ENCODE peak calls at places on chromosomes 5 and 9, in six cellular contexts. J is osteoblast, Z is AG09309, U is lung, W is HL-60, D is cardiac muscle cell. O is an unnamed sample.

GRCh38 chr5:80654054-80654390 is 430 bp upstream of the MSH3 start:
- DNase-seq in J (peak; percentile 50), Z (no peak), U (no peak), W (peak; percentile 27), D (no peak), O (no peak)

GRCh38 chr9:87336407-87336806 is 161.3 kb upstream of the DAPK1 start:
- DNase-seq in J (peak; percentile 62), Z (no peak), U (no peak), W (no peak), D (no peak), O (no peak)

GRCh38 chr9:133371261-133371711 is 4.6 kb downstream of the SURF4 start:
- DNase-seq in J (peak; percentile 95), Z (no peak), U (no peak), W (peak; percentile 46), D (no peak), O (no peak)

GRCh38 chr5:114148253-114148652 is 213.6 kb upstream of the KCNN2 start:
- DNase-seq in J (no peak), Z (no peak), U (no peak), W (no peak), D (no peak), O (no peak)

GRCh38 chr9:131324736-131325679 is 35.5 kb downstream of the PLPP7 start:
- DNase-seq in J (peak; percentile 87), Z (no peak), U (no peak), W (no peak), D (no peak), O (no peak)

GRCh38 chr5:111774525-111774924 is 17.5 kb upstream of the NREP start:
- DNase-seq in J (no peak), Z (no peak), U (peak; percentile 76), W (peak; percentile 82), D (peak; percentile 67), O (no peak)

GRCh38 chr9:2676466-2676865 is 40.8 kb upstream of the KCNV2 start:
- DNase-seq in J (no peak), Z (no peak), U (no peak), W (no peak), D (no peak), O (no peak)

GRCh38 chr5:66324357-66324756 is 180.3 kb downstream of the SREK1 start:
- DNase-seq in J (peak; percentile 45), Z (no peak), U (no peak), W (no peak), D (no peak), O (no peak)

GRCh38 chr5:174825587-174825986 is 101.2 kb downstream of the MSX2 start:
- DNase-seq in J (no peak), Z (peak; percentile 40), U (no peak), W (no peak), D (no peak), O (no peak)

GRCh38 chr9:81318571-81318970 is 370.8 kb downstream of the TLE1 start:
- DNase-seq in J (peak; percentile 69), Z (peak; percentile 18), U (no peak), W (no peak), D (no peak), O (no peak)

GRCh38 chr9:122179690-122180074 is 20.0 kb downstream of the MORN5 start:
- DNase-seq in J (peak; percentile 23), Z (no peak), U (no peak), W (no peak), D (no peak), O (no peak)

GRCh38 chr5:37869221-37869620 is 29.4 kb upstream of the GDNF start:
- DNase-seq in J (peak; percentile 4), Z (no peak), U (no peak), W (no peak), D (no peak), O (no peak)

GRCh38 chr5:37871023-37871815 is 31.4 kb upstream of the GDNF start:
- DNase-seq in J (no peak), Z (peak; percentile 79), U (no peak), W (no peak), D (no peak), O (no peak)

GRCh38 chr5:37867634-37868033 is 27.8 kb upstream of the GDNF start:
- DNase-seq in J (peak; percentile 13), Z (no peak), U (no peak), W (no peak), D (no peak), O (no peak)
- TF ChIP-seq CTCF in J (no peak), Z (no peak), U (no peak), W (no peak), D (no peak), O (no peak)

GRCh38 chr9:123488683-123489321 is 132.8 kb downstream of the CRB2 start:
- DNase-seq in J (peak; percentile 81), Z (no peak), U (no peak), W (no peak), D (no peak), O (no peak)
- TF ChIP-seq CTCF in J (no peak), Z (no peak), U (no peak), W (no peak), D (no peak), O (no peak)

GRCh38 chr5:151223447-151224264 is at the start of gene CCDC69:
- DNase-seq in J (peak; percentile 96), Z (no peak), U (peak; percentile 69), W (peak; percentile 71), D (peak; percentile 88), O (peak; percentile 88)
- TF ChIP-seq CTCF in J (no peak), Z (peak; percentile 30), U (peak; percentile 5), W (no peak), D (no peak), O (peak; percentile 21)

GRCh38 chr5:39660020-39660419 is 235.2 kb upstream of the DAB2 start:
- DNase-seq in J (peak; percentile 48), Z (no peak), U (no peak), W (no peak), D (no peak), O (no peak)
- TF ChIP-seq CTCF in J (no peak), Z (no peak), U (no peak), W (no peak), D (no peak), O (no peak)

GRCh38 chr5:140118294-140118936 is 4.5 kb downstream of the PURA start:
- DNase-seq in J (peak; percentile 39), Z (no peak), U (no peak), W (no peak), D (no peak), O (no peak)
- TF ChIP-seq CTCF in J (no peak), Z (no peak), U (no peak), W (no peak), D (peak; percentile 5), O (peak; percentile 13)

GRCh38 chr5:177987326-177987725 is 8.7 kb downstream of the PROP1 start:
- DNase-seq in J (peak; percentile 58), Z (no peak), U (no peak), W (no peak), D (no peak), O (peak; percentile 25)
- TF ChIP-seq CTCF in J (no peak), Z (no peak), U (no peak), W (no peak), D (no peak), O (no peak)

GRCh38 chr9:20041717-20042116 is 252.9 kb upstream of the SLC24A2 start:
- DNase-seq in J (no peak), Z (no peak), U (no peak), W (no peak), D (peak; percentile 11), O (no peak)

GRCh38 chr9:20044686-20045085 is 255.8 kb upstream of the SLC24A2 start:
- DNase-seq in J (no peak), Z (no peak), U (no peak), W (no peak), D (no peak), O (no peak)

GRCh38 chr9:20043461-20043860 is 254.6 kb upstream of the SLC24A2 start:
- DNase-seq in J (no peak), Z (no peak), U (no peak), W (no peak), D (no peak), O (no peak)

GRCh38 chr9:20042312-20042711 is 253.5 kb upstream of the SLC24A2 start:
- DNase-seq in J (no peak), Z (no peak), U (no peak), W (no peak), D (no peak), O (no peak)

DNA sequence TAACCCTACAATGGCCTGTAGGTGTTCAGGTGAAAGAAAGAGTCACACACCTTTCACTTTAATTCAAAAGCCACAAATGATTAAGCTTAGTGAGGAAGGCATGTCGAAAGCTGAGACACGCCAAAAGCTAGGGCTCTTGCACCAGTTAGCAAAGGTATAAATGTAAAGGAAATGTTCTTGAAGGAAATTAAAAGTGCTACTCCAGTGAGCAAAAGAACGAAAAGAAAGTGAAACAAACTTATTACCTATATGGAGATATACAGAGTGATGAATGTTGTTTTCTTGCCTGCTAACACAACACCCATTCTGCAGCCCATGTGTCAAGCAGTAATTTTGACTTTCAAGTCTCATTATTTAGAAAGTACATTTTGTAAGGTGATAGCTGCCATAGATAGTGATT is 254.2 kb upstream of the SLC24A2 start:
- DNase-seq in J (no peak), Z (no peak), U (no peak), W (no peak), D (no peak), O (no peak)
- TF ChIP-seq CTCF in J (no peak), Z (no peak), U (no peak), W (no peak), D (no peak), O (no peak)

O was measured in osteocyte.